ENCODE peak calls at places on chromosomes 13 and 19, in six cellular contexts. One of them, this sample, is unnamed.

GRCh38 chr13:78586706-78587105 is 16.6 kb downstream of the POU4F1 start:
- DNase-seq in stimulated activated CD4-positive, alpha-beta T cell treated with anti-CD3 and anti-CD28 coated beads, Interleukin-1b, Interleukin-23, amount 100 ng/mL, for 24 hours: no peak
- DNase-seq in GDM1: no peak
- DNase-seq in PC-3: no peak
- DNase-seq in T-helper 1 cell: no peak
- DNase-seq in activated naive CD4-positive, alpha-beta T cell treated with anti-CD3 and anti-CD28 coated beads, Interleukin-2, amount 50 U/mL, for 72 hours: no peak
- DNase-seq in this sample: no peak

GRCh38 chr13:74070065-74070464 is 64.1 kb downstream of the KLF12 start:
- DNase-seq in stimulated activated CD4-positive, alpha-beta T cell treated with anti-CD3 and anti-CD28 coated beads, Interleukin-1b, Interleukin-23, amount 100 ng/mL, for 24 hours: no peak
- DNase-seq in GDM1: no peak
- DNase-seq in PC-3: no peak
- DNase-seq in T-helper 1 cell: peak; percentile 18
- DNase-seq in activated naive CD4-positive, alpha-beta T cell treated with anti-CD3 and anti-CD28 coated beads, Interleukin-2, amount 50 U/mL, for 72 hours: no peak
- DNase-seq in this sample: no peak

GRCh38 chr19:29448046-29448445 is 77.7 kb upstream of the VSTM2B start:
- DNase-seq in stimulated activated CD4-positive, alpha-beta T cell treated with anti-CD3 and anti-CD28 coated beads, Interleukin-1b, Interleukin-23, amount 100 ng/mL, for 24 hours: no peak
- DNase-seq in GDM1: no peak
- DNase-seq in PC-3: no peak
- DNase-seq in T-helper 1 cell: no peak
- DNase-seq in activated naive CD4-positive, alpha-beta T cell treated with anti-CD3 and anti-CD28 coated beads, Interleukin-2, amount 50 U/mL, for 72 hours: no peak
- DNase-seq in this sample: no peak

GRCh38 chr19:56507446-56508281 is at the start of gene ZNF471:
- DNase-seq in stimulated activated CD4-positive, alpha-beta T cell treated with anti-CD3 and anti-CD28 coated beads, Interleukin-1b, Interleukin-23, amount 100 ng/mL, for 24 hours: peak; percentile 54
- DNase-seq in GDM1: no peak
- DNase-seq in PC-3: peak; percentile 71
- DNase-seq in T-helper 1 cell: peak; percentile 87
- DNase-seq in activated naive CD4-positive, alpha-beta T cell treated with anti-CD3 and anti-CD28 coated beads, Interleukin-2, amount 50 U/mL, for 72 hours: peak; percentile 89
- DNase-seq in this sample: peak; percentile 97

GRCh38 chr19:18046066-18046718 is 38.2 kb downstream of the ARRDC2 start:
- DNase-seq in stimulated activated CD4-positive, alpha-beta T cell treated with anti-CD3 and anti-CD28 coated beads, Interleukin-1b, Interleukin-23, amount 100 ng/mL, for 24 hours: no peak
- DNase-seq in GDM1: no peak
- DNase-seq in PC-3: peak; percentile 92
- DNase-seq in T-helper 1 cell: no peak
- DNase-seq in activated naive CD4-positive, alpha-beta T cell treated with anti-CD3 and anti-CD28 coated beads, Interleukin-2, amount 50 U/mL, for 72 hours: no peak
- DNase-seq in this sample: peak; percentile 83

GRCh38 chr13:31409678-31410356 is 210.0 kb downstream of the B3GLCT start:
- DNase-seq in stimulated activated CD4-positive, alpha-beta T cell treated with anti-CD3 and anti-CD28 coated beads, Interleukin-1b, Interleukin-23, amount 100 ng/mL, for 24 hours: no peak
- DNase-seq in GDM1: no peak
- DNase-seq in PC-3: peak; percentile 11
- DNase-seq in T-helper 1 cell: no peak
- DNase-seq in activated naive CD4-positive, alpha-beta T cell treated with anti-CD3 and anti-CD28 coated beads, Interleukin-2, amount 50 U/mL, for 72 hours: no peak
- DNase-seq in this sample: peak; percentile 3

GRCh38 chr13:112674412-112675383 is 15.1 kb upstream of the ATP11A start:
- DNase-seq in stimulated activated CD4-positive, alpha-beta T cell treated with anti-CD3 and anti-CD28 coated beads, Interleukin-1b, Interleukin-23, amount 100 ng/mL, for 24 hours: no peak
- DNase-seq in GDM1: no peak
- DNase-seq in PC-3: no peak
- DNase-seq in T-helper 1 cell: no peak
- DNase-seq in activated naive CD4-positive, alpha-beta T cell treated with anti-CD3 and anti-CD28 coated beads, Interleukin-2, amount 50 U/mL, for 72 hours: no peak
- DNase-seq in this sample: no peak

GRCh38 chr19:11378319-11379189 is 4.1 kb downstream of the SWSAP1 start:
- DNase-seq in stimulated activated CD4-positive, alpha-beta T cell treated with anti-CD3 and anti-CD28 coated beads, Interleukin-1b, Interleukin-23, amount 100 ng/mL, for 24 hours: no peak
- DNase-seq in GDM1: no peak
- DNase-seq in PC-3: peak; percentile 95
- DNase-seq in T-helper 1 cell: no peak
- DNase-seq in activated naive CD4-positive, alpha-beta T cell treated with anti-CD3 and anti-CD28 coated beads, Interleukin-2, amount 50 U/mL, for 72 hours: no peak
- DNase-seq in this sample: peak; percentile 80

GRCh38 chr13:88031980-88032562 is 360.9 kb downstream of the SLITRK5 start:
- DNase-seq in stimulated activated CD4-positive, alpha-beta T cell treated with anti-CD3 and anti-CD28 coated beads, Interleukin-1b, Interleukin-23, amount 100 ng/mL, for 24 hours: no peak
- DNase-seq in GDM1: no peak
- DNase-seq in PC-3: peak; percentile 45
- DNase-seq in T-helper 1 cell: no peak
- DNase-seq in activated naive CD4-positive, alpha-beta T cell treated with anti-CD3 and anti-CD28 coated beads, Interleukin-2, amount 50 U/mL, for 72 hours: no peak
- DNase-seq in this sample: peak; percentile 0

GRCh38 chr19:33946535-33947323 is 150.1 kb downstream of the KCTD15 start:
- DNase-seq in stimulated activated CD4-positive, alpha-beta T cell treated with anti-CD3 and anti-CD28 coated beads, Interleukin-1b, Interleukin-23, amount 100 ng/mL, for 24 hours: no peak
- DNase-seq in GDM1: no peak
- DNase-seq in PC-3: no peak
- DNase-seq in T-helper 1 cell: no peak
- DNase-seq in activated naive CD4-positive, alpha-beta T cell treated with anti-CD3 and anti-CD28 coated beads, Interleukin-2, amount 50 U/mL, for 72 hours: no peak
- DNase-seq in this sample: no peak

GRCh38 chr13:32432856-32433255 is 4.9 kb upstream of the N4BP2L1 start:
- DNase-seq in stimulated activated CD4-positive, alpha-beta T cell treated with anti-CD3 and anti-CD28 coated beads, Interleukin-1b, Interleukin-23, amount 100 ng/mL, for 24 hours: no peak
- DNase-seq in GDM1: no peak
- DNase-seq in PC-3: no peak
- DNase-seq in T-helper 1 cell: no peak
- DNase-seq in activated naive CD4-positive, alpha-beta T cell treated with anti-CD3 and anti-CD28 coated beads, Interleukin-2, amount 50 U/mL, for 72 hours: no peak
- DNase-seq in this sample: peak; percentile 83

GRCh38 chr19:4012975-4013634 is 5.6 kb downstream of the PIAS4 start:
- DNase-seq in stimulated activated CD4-positive, alpha-beta T cell treated with anti-CD3 and anti-CD28 coated beads, Interleukin-1b, Interleukin-23, amount 100 ng/mL, for 24 hours: no peak
- DNase-seq in GDM1: no peak
- DNase-seq in PC-3: no peak
- DNase-seq in T-helper 1 cell: no peak
- DNase-seq in activated naive CD4-positive, alpha-beta T cell treated with anti-CD3 and anti-CD28 coated beads, Interleukin-2, amount 50 U/mL, for 72 hours: no peak
- DNase-seq in this sample: no peak

GRCh38 chr13:79194272-79194671 is 211.8 kb downstream of the RBM26 start:
- DNase-seq in stimulated activated CD4-positive, alpha-beta T cell treated with anti-CD3 and anti-CD28 coated beads, Interleukin-1b, Interleukin-23, amount 100 ng/mL, for 24 hours: no peak
- DNase-seq in GDM1: no peak
- DNase-seq in PC-3: no peak
- DNase-seq in T-helper 1 cell: peak; percentile 14
- DNase-seq in activated naive CD4-positive, alpha-beta T cell treated with anti-CD3 and anti-CD28 coated beads, Interleukin-2, amount 50 U/mL, for 72 hours: no peak
- DNase-seq in this sample: no peak

GRCh38 chr13:32314968-32315254 is 252 bp downstream of the ZAR1L start:
- DNase-seq in stimulated activated CD4-positive, alpha-beta T cell treated with anti-CD3 and anti-CD28 coated beads, Interleukin-1b, Interleukin-23, amount 100 ng/mL, for 24 hours: peak; percentile 26
- DNase-seq in GDM1: peak; percentile 47
- DNase-seq in PC-3: peak; percentile 5
- DNase-seq in T-helper 1 cell: peak; percentile 37
- DNase-seq in activated naive CD4-positive, alpha-beta T cell treated with anti-CD3 and anti-CD28 coated beads, Interleukin-2, amount 50 U/mL, for 72 hours: no peak
- DNase-seq in this sample: peak; percentile 42

GRCh38 chr19:46761418-46761831 is 15.2 kb upstream of the STRN4 start:
- DNase-seq in stimulated activated CD4-positive, alpha-beta T cell treated with anti-CD3 and anti-CD28 coated beads, Interleukin-1b, Interleukin-23, amount 100 ng/mL, for 24 hours: no peak
- DNase-seq in GDM1: no peak
- DNase-seq in PC-3: no peak
- DNase-seq in T-helper 1 cell: no peak
- DNase-seq in activated naive CD4-positive, alpha-beta T cell treated with anti-CD3 and anti-CD28 coated beads, Interleukin-2, amount 50 U/mL, for 72 hours: no peak
- DNase-seq in this sample: no peak

GRCh38 chr13:24187185-24187584 is 26.7 kb downstream of the SPATA13 start:
- DNase-seq in stimulated activated CD4-positive, alpha-beta T cell treated with anti-CD3 and anti-CD28 coated beads, Interleukin-1b, Interleukin-23, amount 100 ng/mL, for 24 hours: no peak
- DNase-seq in GDM1: no peak
- DNase-seq in PC-3: peak; percentile 25
- DNase-seq in T-helper 1 cell: no peak
- DNase-seq in activated naive CD4-positive, alpha-beta T cell treated with anti-CD3 and anti-CD28 coated beads, Interleukin-2, amount 50 U/mL, for 72 hours: no peak
- DNase-seq in this sample: no peak

GRCh38 chr19:38057954-38058690 is 151.1 kb downstream of the SIPA1L3 start:
- DNase-seq in stimulated activated CD4-positive, alpha-beta T cell treated with anti-CD3 and anti-CD28 coated beads, Interleukin-1b, Interleukin-23, amount 100 ng/mL, for 24 hours: no peak
- DNase-seq in GDM1: no peak
- DNase-seq in PC-3: peak; percentile 59
- DNase-seq in T-helper 1 cell: no peak
- DNase-seq in activated naive CD4-positive, alpha-beta T cell treated with anti-CD3 and anti-CD28 coated beads, Interleukin-2, amount 50 U/mL, for 72 hours: no peak
- DNase-seq in this sample: no peak

GRCh38 chr13:85528578-85529215 is 270.5 kb downstream of the SLITRK6 start:
- DNase-seq in stimulated activated CD4-positive, alpha-beta T cell treated with anti-CD3 and anti-CD28 coated beads, Interleukin-1b, Interleukin-23, amount 100 ng/mL, for 24 hours: no peak
- DNase-seq in GDM1: no peak
- DNase-seq in PC-3: peak; percentile 81
- DNase-seq in T-helper 1 cell: no peak
- DNase-seq in activated naive CD4-positive, alpha-beta T cell treated with anti-CD3 and anti-CD28 coated beads, Interleukin-2, amount 50 U/mL, for 72 hours: no peak
- DNase-seq in this sample: peak; percentile 55

GRCh38 chr13:87393358-87393757 is 277.8 kb upstream of the SLITRK5 start:
- DNase-seq in stimulated activated CD4-positive, alpha-beta T cell treated with anti-CD3 and anti-CD28 coated beads, Interleukin-1b, Interleukin-23, amount 100 ng/mL, for 24 hours: no peak
- DNase-seq in GDM1: no peak
- DNase-seq in PC-3: no peak
- DNase-seq in T-helper 1 cell: no peak
- DNase-seq in activated naive CD4-positive, alpha-beta T cell treated with anti-CD3 and anti-CD28 coated beads, Interleukin-2, amount 50 U/mL, for 72 hours: no peak
- DNase-seq in this sample: no peak

GRCh38 chr13:48542581-48543341 is 9.9 kb upstream of the RCBTB2 start:
- DNase-seq in stimulated activated CD4-positive, alpha-beta T cell treated with anti-CD3 and anti-CD28 coated beads, Interleukin-1b, Interleukin-23, amount 100 ng/mL, for 24 hours: no peak
- DNase-seq in GDM1: no peak
- DNase-seq in PC-3: no peak
- DNase-seq in T-helper 1 cell: no peak
- DNase-seq in activated naive CD4-positive, alpha-beta T cell treated with anti-CD3 and anti-CD28 coated beads, Interleukin-2, amount 50 U/mL, for 72 hours: no peak
- DNase-seq in this sample: no peak

GRCh38 chr13:20609145-20609544 is 42.2 kb downstream of the IFT88 start:
- DNase-seq in stimulated activated CD4-positive, alpha-beta T cell treated with anti-CD3 and anti-CD28 coated beads, Interleukin-1b, Interleukin-23, amount 100 ng/mL, for 24 hours: no peak
- DNase-seq in GDM1: no peak
- DNase-seq in PC-3: peak; percentile 70
- DNase-seq in T-helper 1 cell: no peak
- DNase-seq in activated naive CD4-positive, alpha-beta T cell treated with anti-CD3 and anti-CD28 coated beads, Interleukin-2, amount 50 U/mL, for 72 hours: no peak
- DNase-seq in this sample: peak; percentile 66

GRCh38 chr19:27972291-27973040 is 1240.5 kb downstream of the UQCRFS1 start:
- DNase-seq in stimulated activated CD4-positive, alpha-beta T cell treated with anti-CD3 and anti-CD28 coated beads, Interleukin-1b, Interleukin-23, amount 100 ng/mL, for 24 hours: no peak
- DNase-seq in GDM1: no peak
- DNase-seq in PC-3: peak; percentile 41
- DNase-seq in T-helper 1 cell: no peak
- DNase-seq in activated naive CD4-positive, alpha-beta T cell treated with anti-CD3 and anti-CD28 coated beads, Interleukin-2, amount 50 U/mL, for 72 hours: no peak
- DNase-seq in this sample: peak; percentile 24

GRCh38 chr19:49801966-49802661 is 11.0 kb downstream of the FUZ start:
- DNase-seq in stimulated activated CD4-positive, alpha-beta T cell treated with anti-CD3 and anti-CD28 coated beads, Interleukin-1b, Interleukin-23, amount 100 ng/mL, for 24 hours: no peak
- DNase-seq in GDM1: no peak
- DNase-seq in PC-3: no peak
- DNase-seq in T-helper 1 cell: no peak
- DNase-seq in activated naive CD4-positive, alpha-beta T cell treated with anti-CD3 and anti-CD28 coated beads, Interleukin-2, amount 50 U/mL, for 72 hours: no peak
- DNase-seq in this sample: no peak

GRCh38 chr13:30504081-30504480 is 38.3 kb upstream of the HMGB1 start:
- DNase-seq in stimulated activated CD4-positive, alpha-beta T cell treated with anti-CD3 and anti-CD28 coated beads, Interleukin-1b, Interleukin-23, amount 100 ng/mL, for 24 hours: no peak
- DNase-seq in GDM1: no peak
- DNase-seq in PC-3: no peak
- DNase-seq in T-helper 1 cell: no peak
- DNase-seq in activated naive CD4-positive, alpha-beta T cell treated with anti-CD3 and anti-CD28 coated beads, Interleukin-2, amount 50 U/mL, for 72 hours: no peak
- DNase-seq in this sample: no peak

This sample was measured in mammary epithelial cell.